ENCODE peak calls at places on chromosomes 13 and 19, in seven cellular contexts. N is activated naive CD8-positive, alpha-beta T cell treated with anti-CD3 and anti-CD28 coated beads, Interleukin-2, amount 50 U/mL, for 24 hours; A is SW480; Z is fibroblast of pulmonary artery; B is germinal center; M is posterior cingulate gyrus; T is uterus. G is an unnamed sample.

GRCh38 chr19:1466018-1466460 is 13.0 kb downstream of the C19orf25 start:
- DNase-seq in N (no peak), A (no peak), Z (no peak), B (no peak), M (no peak), T (no peak), G (peak; percentile 56)

GRCh38 chr13:49132479-49133002 is 87.6 kb upstream of the MLNR start:
- DNase-seq in N (no peak), A (no peak), Z (no peak), B (no peak), M (no peak), T (no peak), G (no peak)

GRCh38 chr19:8367327-8368001 is 3.5 kb downstream of the ANGPTL4 start:
- DNase-seq in N (no peak), A (peak; percentile 80), Z (peak; percentile 99), B (no peak), M (peak; percentile 62), T (peak; percentile 85), G (peak; percentile 94)

GRCh38 chr19:43290568-43291359 is 21.4 kb upstream of the PSG9 start:
- DNase-seq in N (peak; percentile 31), A (no peak), Z (peak; percentile 13), B (no peak), M (no peak), T (no peak), G (no peak)

GRCh38 chr13:80873589-80873988 is 532.7 kb upstream of the SPRY2 start:
- DNase-seq in N (no peak), A (no peak), Z (no peak), B (no peak), M (no peak), T (no peak), G (no peak)

GRCh38 chr13:31056650-31057275 is 104.9 kb downstream of the HSPH1 start:
- DNase-seq in N (no peak), A (no peak), Z (peak; percentile 45), B (no peak), M (no peak), T (no peak), G (no peak)

GRCh38 chr19:11780431-11781020 is 13.7 kb downstream of the ZNF441 start:
- DNase-seq in N (no peak), A (no peak), Z (peak; percentile 3), B (no peak), M (no peak), T (no peak), G (no peak)

GRCh38 chr13:80249906-80250513 is 90.9 kb downstream of the SPRY2 start:
- DNase-seq in N (no peak), A (no peak), Z (no peak), B (no peak), M (no peak), T (no peak), G (no peak)

GRCh38 chr13:23921451-23921888 is 24.2 kb upstream of the C1QTNF9B start:
- DNase-seq in N (no peak), A (peak; percentile 59), Z (peak; percentile 75), B (no peak), M (no peak), T (no peak), G (no peak)

GRCh38 chr13:96967248-96967745 is 27.0 kb downstream of the OXGR1 start:
- DNase-seq in N (no peak), A (no peak), Z (peak; percentile 6), B (no peak), M (no peak), T (no peak), G (no peak)

GRCh38 chr19:13012690-13013608 is 17.7 kb downstream of the NFIX start:
- DNase-seq in N (peak; percentile 54), A (peak; percentile 72), Z (peak; percentile 67), B (peak; percentile 31), M (no peak), T (peak; percentile 88), G (no peak)

GRCh38 chr13:110034031-110034430 is 247.6 kb upstream of the IRS2 start:
- DNase-seq in N (no peak), A (no peak), Z (no peak), B (no peak), M (no peak), T (no peak), G (no peak)

GRCh38 chr19:4523306-4524110 is 5.2 kb upstream of the PLIN4 start:
- DNase-seq in N (peak; percentile 53), A (no peak), Z (peak; percentile 49), B (peak; percentile 35), M (peak; percentile 23), T (no peak), G (peak; percentile 74)

GRCh38 chr19:18437481-18438330 is at the start of gene ISYNA1:
- DNase-seq in N (peak; percentile 56), A (peak; percentile 33), Z (peak; percentile 60), B (peak; percentile 62), M (no peak), T (peak; percentile 71), G (no peak)

GRCh38 chr13:32086366-32086765 is 54.8 kb downstream of the FRY start:
- DNase-seq in N (no peak), A (no peak), Z (peak; percentile 34), B (no peak), M (no peak), T (peak; percentile 30), G (no peak)

GRCh38 chr13:34640931-34641330 is 301.1 kb upstream of the NBEA start:
- DNase-seq in N (no peak), A (no peak), Z (no peak), B (no peak), M (no peak), T (no peak), G (no peak)

GRCh38 chr19:30711296-30711695 is 339.1 kb downstream of the ZNF536 start:
- DNase-seq in N (no peak), A (no peak), Z (no peak), B (no peak), M (no peak), T (no peak), G (no peak)

GRCh38 chr19:7899751-7900352 is 3.8 kb upstream of the MAP2K7 start:
- DNase-seq in N (no peak), A (no peak), Z (no peak), B (no peak), M (no peak), T (no peak), G (no peak)

GRCh38 chr19:29612801-29613595 is 6.9 kb downstream of the POP4 start:
- DNase-seq in N (no peak), A (no peak), Z (no peak), B (no peak), M (no peak), T (no peak), G (no peak)

G was measured in right lobe of liver.